ENCODE peak calls at places on chromosome 21, in five cellular contexts. One of them, this sample, is unnamed.

GRCh38 chr21:31395268-31395667 is 51.2 kb upstream of the TIAM1 start:
- DNase-seq in A549: no peak
- DNase-seq in esophagus muscularis mucosa: no peak
- DNase-seq in tibial nerve: no peak
- DNase-seq in ovary: no peak
- DNase-seq in this sample: no peak

GRCh38 chr21:33981341-33982101 is 65.9 kb upstream of the ATP5PO start:
- DNase-seq in esophagus muscularis mucosa: no peak
- DNase-seq in ovary: no peak
- DNase-seq in tibial nerve: no peak
- DNase-seq in A549: no peak
- DNase-seq in this sample: no peak

GRCh38 chr21:36035381-36035791 is 24.9 kb downstream of the SETD4 start:
- DNase-seq in ovary: no peak
- DNase-seq in tibial nerve: no peak
- DNase-seq in esophagus muscularis mucosa: no peak
- DNase-seq in A549: no peak
- DNase-seq in this sample: no peak

GRCh38 chr21:19049567-19049966 is 646.0 kb upstream of the TMPRSS15 start:
- DNase-seq in A549: no peak
- DNase-seq in esophagus muscularis mucosa: no peak
- DNase-seq in tibial nerve: no peak
- DNase-seq in ovary: no peak
- DNase-seq in this sample: no peak

GRCh38 chr21:31088196-31088751 is 50.0 kb upstream of the KRTAP19-8 start:
- DNase-seq in tibial nerve: no peak
- DNase-seq in esophagus muscularis mucosa: peak
- DNase-seq in A549: no peak
- DNase-seq in ovary: no peak
- DNase-seq in this sample: no peak

GRCh38 chr21:34639882-34640788 is 25.2 kb upstream of the RCAN1 start:
- DNase-seq in esophagus muscularis mucosa: no peak
- DNase-seq in A549: no peak
- DNase-seq in tibial nerve: no peak
- DNase-seq in ovary: no peak
- DNase-seq in this sample: no peak

GRCh38 chr21:35232545-35233176 is 183.6 kb upstream of the RUNX1 start:
- DNase-seq in tibial nerve: no peak
- DNase-seq in ovary: no peak
- DNase-seq in esophagus muscularis mucosa: no peak
- DNase-seq in A549: no peak
- DNase-seq in this sample: no peak

GRCh38 chr21:31711326-31711725 is 20.6 kb downstream of the SCAF4 start:
- DNase-seq in A549: no peak
- DNase-seq in esophagus muscularis mucosa: no peak
- DNase-seq in tibial nerve: no peak
- DNase-seq in ovary: no peak
- DNase-seq in this sample: no peak

GRCh38 chr21:31064803-31065202 is 26.5 kb upstream of the KRTAP19-8 start:
- DNase-seq in A549: no peak
- DNase-seq in esophagus muscularis mucosa: no peak
- DNase-seq in ovary: no peak
- DNase-seq in tibial nerve: no peak
- DNase-seq in this sample: no peak

GRCh38 chr21:38965910-38966504 is 160.3 kb downstream of the ETS2 start:
- DNase-seq in esophagus muscularis mucosa: no peak
- DNase-seq in tibial nerve: no peak
- DNase-seq in ovary: peak
- DNase-seq in A549: peak
- DNase-seq in this sample: peak

GRCh38 chr21:31554511-31555022 is 104.9 kb upstream of the SOD1 start:
- DNase-seq in tibial nerve: no peak
- DNase-seq in ovary: peak
- DNase-seq in A549: no peak
- DNase-seq in esophagus muscularis mucosa: no peak
- DNase-seq in this sample: no peak

GRCh38 chr21:36422279-36423098 is 37.3 kb downstream of the CHAF1B start:
- DNase-seq in esophagus muscularis mucosa: no peak
- DNase-seq in tibial nerve: no peak
- DNase-seq in ovary: peak
- DNase-seq in A549: peak
- DNase-seq in this sample: peak

GRCh38 chr21:38054334-38054733 is 138.1 kb upstream of the KCNJ6 start:
- DNase-seq in A549: no peak
- DNase-seq in tibial nerve: no peak
- DNase-seq in esophagus muscularis mucosa: no peak
- DNase-seq in ovary: no peak
- DNase-seq in this sample: no peak

GRCh38 chr21:29256125-29256895 is 42.4 kb upstream of the BACH1 start:
- DNase-seq in A549: no peak
- DNase-seq in esophagus muscularis mucosa: no peak
- DNase-seq in tibial nerve: no peak
- DNase-seq in ovary: no peak
- DNase-seq in this sample: no peak

GRCh38 chr21:34029724-34030528 is 43.5 kb upstream of the MRPS6 start:
- DNase-seq in ovary: no peak
- DNase-seq in tibial nerve: no peak
- DNase-seq in esophagus muscularis mucosa: no peak
- DNase-seq in A549: peak
- DNase-seq in this sample: peak

GRCh38 chr21:31364265-31364945 is 20.3 kb upstream of the TIAM1 start:
- DNase-seq in tibial nerve: no peak
- DNase-seq in esophagus muscularis mucosa: no peak
- DNase-seq in A549: no peak
- DNase-seq in ovary: no peak
- DNase-seq in this sample: no peak

GRCh38 chr21:33670076-33670475 is 27.8 kb downstream of the ITSN1 start:
- DNase-seq in esophagus muscularis mucosa: no peak
- DNase-seq in tibial nerve: no peak
- DNase-seq in A549: no peak
- DNase-seq in ovary: no peak
- DNase-seq in this sample: no peak

GRCh38 chr21:33230518-33231324 is 983 bp downstream of the IFNAR2 start:
- DNase-seq in esophagus muscularis mucosa: no peak
- DNase-seq in ovary: peak
- DNase-seq in tibial nerve: no peak
- DNase-seq in A549: peak
- DNase-seq in this sample: peak

GRCh38 chr21:35381743-35382310 is 332.7 kb upstream of the RUNX1 start:
- DNase-seq in esophagus muscularis mucosa: no peak
- DNase-seq in A549: no peak
- DNase-seq in ovary: no peak
- DNase-seq in tibial nerve: no peak
- DNase-seq in this sample: no peak

GRCh38 chr21:22174746-22175145 is 1176.5 kb downstream of the NCAM2 start:
- DNase-seq in tibial nerve: no peak
- DNase-seq in ovary: no peak
- DNase-seq in esophagus muscularis mucosa: no peak
- DNase-seq in A549: no peak
- DNase-seq in this sample: no peak

GRCh38 chr21:38989745-38990423 is 184.2 kb downstream of the ETS2 start:
- DNase-seq in A549: no peak
- DNase-seq in tibial nerve: no peak
- DNase-seq in esophagus muscularis mucosa: no peak
- DNase-seq in ovary: peak
- DNase-seq in this sample: no peak

GRCh38 chr21:33300701-33301631 is 23.8 kb upstream of the IFNAR1 start:
- DNase-seq in A549: no peak
- DNase-seq in ovary: no peak
- DNase-seq in esophagus muscularis mucosa: no peak
- DNase-seq in tibial nerve: no peak
- DNase-seq in this sample: no peak

GRCh38 chr21:42009018-42009830 is 936 bp downstream of the ZBTB21 start:
- DNase-seq in A549: peak
- DNase-seq in esophagus muscularis mucosa: peak
- DNase-seq in tibial nerve: no peak
- DNase-seq in ovary: peak
- DNase-seq in this sample: peak
- TF ChIP-seq POLR2A in A549: no peak
- TF ChIP-seq POLR2A in esophagus muscularis mucosa: no peak
- TF ChIP-seq POLR2A in tibial nerve: no peak
- TF ChIP-seq POLR2A in ovary: no peak
- TF ChIP-seq POLR2A in this sample: no peak

GRCh38 chr21:42466700-42467612 is 29.1 kb downstream of the RSPH1 start:
- DNase-seq in ovary: no peak
- DNase-seq in tibial nerve: no peak
- DNase-seq in esophagus muscularis mucosa: no peak
- DNase-seq in A549: no peak
- DNase-seq in this sample: peak
- TF ChIP-seq EP300 in ovary: no peak
- TF ChIP-seq EP300 in tibial nerve: no peak
- TF ChIP-seq EP300 in esophagus muscularis mucosa: no peak
- TF ChIP-seq EP300 in A549: no peak
- TF ChIP-seq EP300 in this sample: no peak

DNA sequence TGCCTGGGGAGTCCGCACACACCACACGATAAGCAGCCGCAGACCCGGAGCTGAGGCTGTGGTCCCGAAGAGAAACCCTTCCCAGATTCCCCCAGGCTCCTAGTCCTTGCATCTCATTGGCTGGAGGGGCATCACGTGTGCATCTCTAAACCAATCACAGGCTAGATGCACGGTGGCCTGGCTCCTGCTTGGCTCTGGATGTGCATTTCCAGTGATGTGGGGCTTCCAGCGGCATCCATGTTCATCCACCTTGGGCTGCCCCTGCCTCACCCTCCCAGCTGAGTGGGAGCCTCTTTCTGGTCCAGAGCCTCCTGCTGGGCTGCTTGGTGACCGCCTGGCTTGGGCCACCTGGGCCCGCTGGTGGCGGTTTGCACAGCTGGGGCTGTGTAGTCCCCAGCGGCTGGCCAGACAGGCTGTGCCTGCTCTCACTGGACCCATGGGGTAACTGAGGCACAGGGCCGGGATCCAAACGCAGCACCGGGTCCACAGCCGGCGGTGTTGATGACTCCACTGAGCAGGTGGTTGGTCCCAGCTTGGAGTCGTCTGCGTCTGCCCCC is 41.1 kb downstream of the COL6A1 start:
- DNase-seq in esophagus muscularis mucosa: no peak
- DNase-seq in A549: peak
- DNase-seq in ovary: peak
- DNase-seq in tibial nerve: no peak
- DNase-seq in this sample: no peak
- TF ChIP-seq POLR2A in esophagus muscularis mucosa: no peak
- TF ChIP-seq POLR2A in A549: no peak
- TF ChIP-seq POLR2A in ovary: no peak
- TF ChIP-seq POLR2A in tibial nerve: no peak
- TF ChIP-seq POLR2A in this sample: no peak

GRCh38 chr21:25422610-25423608 is 184.4 kb downstream of the MRPL39 start:
- DNase-seq in esophagus muscularis mucosa: no peak
- DNase-seq in ovary: no peak
- DNase-seq in tibial nerve: no peak
- DNase-seq in A549: no peak
- DNase-seq in this sample: no peak

GRCh38 chr21:25426580-25426979 is 180.7 kb downstream of the MRPL39 start:
- DNase-seq in A549: no peak
- DNase-seq in tibial nerve: no peak
- DNase-seq in ovary: no peak
- DNase-seq in esophagus muscularis mucosa: no peak
- DNase-seq in this sample: no peak

GRCh38 chr21:25425156-25425555 is 182.1 kb downstream of the MRPL39 start:
- DNase-seq in ovary: no peak
- DNase-seq in esophagus muscularis mucosa: no peak
- DNase-seq in tibial nerve: no peak
- DNase-seq in A549: no peak
- DNase-seq in this sample: no peak

GRCh38 chr21:25424674-25425073 is 182.6 kb downstream of the MRPL39 start:
- DNase-seq in esophagus muscularis mucosa: no peak
- DNase-seq in tibial nerve: no peak
- DNase-seq in ovary: no peak
- DNase-seq in A549: no peak
- DNase-seq in this sample: no peak

GRCh38 chr21:25424045-25424444 is 183.2 kb downstream of the MRPL39 start:
- DNase-seq in A549: no peak
- DNase-seq in ovary: no peak
- DNase-seq in tibial nerve: no peak
- DNase-seq in esophagus muscularis mucosa: no peak
- DNase-seq in this sample: no peak
- TF ChIP-seq EP300 in A549: no peak
- TF ChIP-seq EP300 in ovary: no peak
- TF ChIP-seq EP300 in tibial nerve: no peak
- TF ChIP-seq EP300 in esophagus muscularis mucosa: no peak
- TF ChIP-seq EP300 in this sample: no peak

GRCh38 chr21:45119812-45120211 is 45.4 kb downstream of the ADARB1 start:
- DNase-seq in esophagus muscularis mucosa: no peak
- DNase-seq in A549: no peak
- DNase-seq in ovary: no peak
- DNase-seq in tibial nerve: no peak
- DNase-seq in this sample: no peak
- TF ChIP-seq POLR2A in esophagus muscularis mucosa: no peak
- TF ChIP-seq POLR2A in A549: no peak
- TF ChIP-seq POLR2A in ovary: no peak
- TF ChIP-seq POLR2A in tibial nerve: no peak
- TF ChIP-seq POLR2A in this sample: no peak

DNA sequence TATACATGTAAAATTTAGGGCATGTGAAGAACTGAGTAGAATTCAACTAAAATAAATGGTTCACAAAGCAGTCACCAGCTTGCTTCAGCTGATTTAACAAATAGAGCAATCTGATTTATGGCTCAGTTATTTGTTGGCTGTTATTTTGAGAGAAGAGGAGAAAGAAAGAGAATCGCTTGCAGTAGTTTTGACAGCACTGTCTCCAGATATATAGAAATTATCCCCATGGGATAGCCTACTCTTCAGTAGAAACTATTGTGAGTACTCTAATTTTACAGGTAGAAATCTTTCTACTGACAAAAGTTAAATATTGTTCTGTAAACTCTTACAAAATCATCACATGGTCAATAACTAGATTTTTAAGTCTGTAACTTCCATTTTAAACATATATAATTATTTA is 1098.2 kb downstream of the MRPL39 start:
- DNase-seq in ovary: no peak
- DNase-seq in tibial nerve: no peak
- DNase-seq in esophagus muscularis mucosa: no peak
- DNase-seq in A549: no peak
- DNase-seq in this sample: no peak
- TF ChIP-seq EP300 in ovary: no peak
- TF ChIP-seq EP300 in tibial nerve: no peak
- TF ChIP-seq EP300 in esophagus muscularis mucosa: no peak
- TF ChIP-seq EP300 in A549: no peak
- TF ChIP-seq EP300 in this sample: no peak

GRCh38 chr21:44057960-44058651 is 46.0 kb downstream of the TRAPPC10 start:
- DNase-seq in esophagus muscularis mucosa: no peak
- DNase-seq in tibial nerve: no peak
- DNase-seq in ovary: no peak
- DNase-seq in A549: no peak
- DNase-seq in this sample: no peak
- TF ChIP-seq POLR2A in esophagus muscularis mucosa: no peak
- TF ChIP-seq POLR2A in tibial nerve: no peak
- TF ChIP-seq POLR2A in ovary: no peak
- TF ChIP-seq POLR2A in A549: no peak
- TF ChIP-seq POLR2A in this sample: no peak